ENCODE peak calls at places on chromosomes 12 and 14, in nine cellular contexts. S, A, D, C, R, K, Z, U and P are unnamed samples.

GRCh38 chr12:28631831-28632230 is 441.6 kb downstream of the CCDC91 start:
- DNase-seq in S (peak; percentile 10), R (no peak), A (no peak), U (no peak), C (no peak), D (no peak), Z (no peak), K (no peak), P (no peak)

GRCh38 chr12:119307747-119308146 is 26.8 kb upstream of the CCDC60 start:
- DNase-seq in A (no peak), C (no peak), D (no peak), S (no peak), R (no peak), K (no peak), Z (no peak), U (no peak), P (no peak)

GRCh38 chr12:121167951-121168350 is 35.3 kb downstream of the P2RX7 start:
- DNase-seq in A (no peak), Z (no peak), S (no peak), K (no peak), D (no peak), C (no peak), U (no peak), R (no peak), P (no peak)

GRCh38 chr12:54413284-54414190 is 5.5 kb downstream of the ITGA5 start:
- DNase-seq in U (peak; percentile 29), D (no peak), S (no peak), Z (peak; percentile 70), C (peak; percentile 34), A (peak; percentile 69), R (no peak), K (no peak), P (peak; percentile 69)

GRCh38 chr14:50794063-50794645 is 36.8 kb downstream of the NIN start:
- DNase-seq in Z (no peak), C (peak; percentile 72), K (no peak), S (no peak), A (no peak), U (no peak), R (no peak), D (no peak), P (no peak)

GRCh38 chr12:69173358-69173757 is 66.0 kb upstream of the CPSF6 start:
- DNase-seq in D (no peak), Z (no peak), R (no peak), U (no peak), C (no peak), S (no peak), A (no peak), K (no peak), P (no peak)

GRCh38 chr12:110124184-110124995 is at the start of gene IFT81:
- DNase-seq in S (peak; percentile 98), C (peak; percentile 95), K (peak; percentile 98), R (peak; percentile 89), U (peak; percentile 93), A (peak; percentile 95), D (peak; percentile 91), Z (peak; percentile 99), P (peak; percentile 98)

GRCh38 chr12:45125997-45126396 is 75.1 kb upstream of the DBX2 start:
- DNase-seq in D (no peak), U (no peak), Z (no peak), C (no peak), K (no peak), A (no peak), S (no peak), R (no peak), P (no peak)

GRCh38 chr12:23600936-23601335 is 348.5 kb downstream of the SOX5 start:
- DNase-seq in Z (no peak), U (no peak), S (no peak), D (no peak), C (no peak), R (no peak), A (no peak), K (no peak), P (no peak)